ENCODE peak calls at places on chromosome 2, in ten cellular contexts. E is CD8-positive, alpha-beta T cell; S is IMR-90; G is tibial nerve; N is ovary; I is GM12878; M is kidney; F is CD4-positive, alpha-beta memory T cell; P is tibial artery; Q is transverse colon. X is an unnamed sample.
A peak's percentile ranks its signal among the peaks of the same experiment; 100 is the strongest.

GRCh38 chr2:162890690-162891311 is 52.2 kb upstream of the KCNH7 start:
- DNase-seq in M (no peak), Q (no peak), F (no peak), G (no peak), N (peak; percentile 16), P (no peak), S (peak; percentile 40), E (no peak), I (peak; percentile 11), X (no peak)

GRCh38 chr2:100321881-100322820 is at the start of gene LONRF2:
- DNase-seq in P (no peak), S (no peak), M (peak; percentile 82), G (no peak), N (peak; percentile 72), I (no peak), F (no peak), Q (no peak), E (no peak), X (no peak)

GRCh38 chr2:99827296-99827999 is 314.9 kb downstream of the AFF3 start:
- DNase-seq in M (no peak), F (no peak), G (no peak), I (no peak), E (no peak), Q (no peak), N (no peak), S (no peak), P (no peak), X (no peak)

GRCh38 chr2:187718092-187718491 is 163.9 kb upstream of the TFPI start:
- DNase-seq in P (no peak), S (no peak), E (no peak), N (no peak), F (no peak), G (no peak), M (no peak), Q (no peak), I (no peak), X (no peak)

GRCh38 chr2:11340717-11341116 is 3.7 kb downstream of the ROCK2 start:
- DNase-seq in N (no peak), E (no peak), Q (no peak), F (no peak), I (no peak), M (no peak), P (no peak), S (no peak), G (no peak), X (no peak)

GRCh38 chr2:215652432-215652831 is 216.6 kb upstream of the FN1 start:
- DNase-seq in S (peak; percentile 93), Q (no peak), M (no peak), F (no peak), I (no peak), P (no peak), G (no peak), E (no peak), N (no peak), X (no peak)

GRCh38 chr2:223999862-224000261 is 39.2 kb downstream of the SERPINE2 start:
- DNase-seq in F (no peak), P (no peak), Q (no peak), G (no peak), M (no peak), N (no peak), I (no peak), S (no peak), E (no peak), X (no peak)

GRCh38 chr2:237922641-237923361 is 44.0 kb upstream of the UBE2F start:
- DNase-seq in E (no peak), F (no peak), P (no peak), S (no peak), I (no peak), Q (no peak), M (no peak), G (no peak), N (peak; percentile 37), X (no peak)

GRCh38 chr2:215032153-215032552 is 106.3 kb downstream of the ABCA12 start:
- DNase-seq in G (no peak), M (no peak), E (no peak), P (no peak), Q (no peak), F (no peak), N (no peak), S (no peak), I (no peak), X (no peak)

GRCh38 chr2:163155279-163155883 is 316.8 kb upstream of the KCNH7 start:
- DNase-seq in F (no peak), N (no peak), S (peak; percentile 35), Q (no peak), I (peak; percentile 3), E (no peak), M (no peak), P (no peak), G (no peak), X (no peak)

GRCh38 chr2:175871331-175871730 is 130.7 kb downstream of the LNPK start:
- DNase-seq in M (no peak), F (no peak), S (peak; percentile 6), E (no peak), P (no peak), N (no peak), Q (no peak), G (no peak), I (no peak), X (no peak)

GRCh38 chr2:232501331-232501771 is 13.7 kb upstream of the ECEL1 start:
- DNase-seq in F (no peak), S (no peak), I (no peak), Q (no peak), G (no peak), N (peak; percentile 76), M (no peak), P (no peak), E (no peak), X (no peak)

GRCh38 chr2:36485521-36485920 is 112.4 kb downstream of the FEZ2 start:
- DNase-seq in I (no peak), E (no peak), N (no peak), Q (no peak), M (no peak), G (no peak), P (no peak), S (peak; percentile 94), F (no peak), X (no peak)

GRCh38 chr2:69616755-69617154 is 26.8 kb downstream of the AAK1 start:
- DNase-seq in I (no peak), E (peak; percentile 42), M (no peak), G (no peak), N (no peak), F (peak; percentile 51), S (no peak), Q (no peak), P (no peak), X (no peak)

GRCh38 chr2:44134848-44135247 is 33.8 kb upstream of the PPM1B start:
- DNase-seq in M (no peak), N (no peak), G (no peak), F (no peak), S (no peak), I (no peak), E (no peak), Q (no peak), P (no peak), X (no peak)
- H3K9me3 ChIP-seq in M (no peaks in the 10 kb centered on the region), N (no peaks in the 10 kb centered on the region), G (no peaks in the 10 kb centered on the region), F (no peaks in the 10 kb centered on the region), S (no peaks in the 10 kb centered on the region), I (no peaks in the 10 kb centered on the region), E (no peaks in the 10 kb centered on the region), Q (no peaks in the 10 kb centered on the region), P (no peaks in the 10 kb centered on the region), X (no peaks in the 10 kb centered on the region)

DNA sequence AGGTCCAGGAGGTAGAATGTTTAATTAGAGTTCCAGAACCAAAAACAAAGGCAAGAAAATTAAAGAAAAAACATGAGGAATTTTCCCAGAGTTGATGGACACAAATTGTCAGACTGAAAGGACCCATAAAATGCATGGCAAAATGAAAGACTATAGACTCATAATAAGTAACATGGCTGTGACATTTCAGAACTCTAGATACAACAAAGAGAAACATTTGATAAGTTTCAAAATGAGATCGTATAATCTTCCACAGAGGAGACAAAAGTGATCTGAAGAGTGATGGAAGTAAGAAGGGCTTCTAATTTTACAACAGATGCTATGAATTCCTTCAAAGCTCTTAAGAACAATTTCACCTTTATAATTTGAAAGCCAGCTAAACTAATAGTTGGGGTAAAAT is 20.4 kb downstream of the ORC4 start:
- DNase-seq in G (no peak), I (no peak), S (no peak), F (no peak), P (no peak), N (no peak), M (no peak), Q (no peak), E (no peak), X (no peak)
- H3K9me3 ChIP-seq in G (no peaks in the 10 kb centered on the region), I (peaks cover 10% of the 10 kb centered on the region), S (no peaks in the 10 kb centered on the region), F (no peaks in the 10 kb centered on the region), P (peaks cover 5% of the 10 kb centered on the region), N (no peaks in the 10 kb centered on the region), M (no peaks in the 10 kb centered on the region), Q (no peaks in the 10 kb centered on the region), E (no peaks in the 10 kb centered on the region), X (no peaks in the 10 kb centered on the region)

GRCh38 chr2:190570871-190571270 is 36.3 kb upstream of the NEMP2 start:
- DNase-seq in E (no peak), S (no peak), G (no peak), M (no peak), Q (no peak), N (no peak), P (no peak), I (no peak), F (no peak), X (no peak)

GRCh38 chr2:190574169-190574568 is 39.6 kb upstream of the NEMP2 start:
- DNase-seq in F (no peak), E (no peak), P (no peak), G (no peak), Q (no peak), S (peak; percentile 59), M (no peak), N (no peak), I (no peak), X (no peak)

GRCh38 chr2:190571666-190572065 is 37.1 kb upstream of the NEMP2 start:
- DNase-seq in P (no peak), E (no peak), S (no peak), N (no peak), M (no peak), G (no peak), I (no peak), Q (no peak), F (no peak), X (no peak)

GRCh38 chr2:190569994-190570755 is 35.7 kb upstream of the NEMP2 start:
- DNase-seq in P (no peak), M (no peak), Q (no peak), G (no peak), N (no peak), I (no peak), E (no peak), F (no peak), S (no peak), X (no peak)

GRCh38 chr2:190572251-190572650 is 37.7 kb upstream of the NEMP2 start:
- DNase-seq in F (no peak), I (no peak), Q (no peak), G (no peak), S (no peak), E (no peak), P (no peak), N (no peak), M (no peak), X (no peak)
- H3K9me3 ChIP-seq in F (no peaks in the 10 kb centered on the region), I (peaks cover 3% of the 10 kb centered on the region), Q (peaks cover 10% of the 10 kb centered on the region), G (peaks cover 10% of the 10 kb centered on the region), S (peaks cover 5% of the 10 kb centered on the region), E (no peaks in the 10 kb centered on the region), P (peaks cover 6% of the 10 kb centered on the region), N (no peaks in the 10 kb centered on the region), M (peaks cover 3% of the 10 kb centered on the region), X (no peaks in the 10 kb centered on the region)

DNA sequence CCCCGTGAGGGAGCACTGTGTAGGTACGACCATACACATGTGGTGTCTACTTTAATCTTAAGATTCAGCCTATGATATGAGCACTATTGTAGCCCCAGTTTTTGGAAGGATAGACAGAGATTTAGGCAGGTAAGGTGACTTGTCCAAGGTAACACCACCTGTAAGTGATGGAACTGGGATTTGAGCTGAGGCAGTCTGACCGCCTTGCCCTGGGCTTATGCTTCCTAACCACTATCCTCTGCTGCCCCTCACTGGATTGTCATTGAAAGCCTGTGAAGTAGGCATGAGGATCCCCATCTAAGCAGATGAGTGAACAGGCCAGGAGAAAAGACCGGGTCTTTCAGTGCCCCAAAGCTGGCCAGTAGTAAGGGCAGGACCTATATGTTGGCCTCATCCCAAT is 343.8 kb downstream of the CYRIA start:
- DNase-seq in Q (no peak), N (no peak), S (no peak), M (no peak), G (no peak), E (no peak), P (no peak), F (no peak), I (no peak), X (no peak)
- H3K9me3 ChIP-seq in Q (no peaks in the 10 kb centered on the region), N (no peaks in the 10 kb centered on the region), S (peaks cover 65% of the 10 kb centered on the region), M (no peaks in the 10 kb centered on the region), G (no peaks in the 10 kb centered on the region), E (no peaks in the 10 kb centered on the region), P (no peaks in the 10 kb centered on the region), F (no peaks in the 10 kb centered on the region), I (no peaks in the 10 kb centered on the region), X (no peaks in the 10 kb centered on the region)

X was measured in T-helper 17 cell.